ENCODE peak calls at places on chromosomes 13 and 19, in four cellular contexts. A is GM12878, N is HepG2, J is K562. X is an unnamed sample.

GRCh38 chr13:110287031-110287828 is 19.7 kb downstream of the COL4A1 start:
- DNase-seq in A (no peak), N (no peak), J (no peak), X (no peak)

GRCh38 chr13:44471686-44472085 is 98.1 kb downstream of the SERP2 start:
- DNase-seq in A (no peak), N (no peak), J (no peak), X (no peak)

GRCh38 chr19:13887529-13887928 is 10.6 kb downstream of the NANOS3 start:
- DNase-seq in A (no peak), N (no peak), J (no peak), X (no peak)

GRCh38 chr13:38409771-38410170 is 60.1 kb downstream of the UFM1 start:
- DNase-seq in A (no peak), N (no peak), J (no peak), X (no peak)

GRCh38 chr13:97951376-97951775 is 2.1 kb upstream of the IPO5 start:
- DNase-seq in A (no peak), N (no peak), J (no peak), X (no peak)

GRCh38 chr13:50284540-50284939 is 269.3 kb downstream of the KCNRG start:
- DNase-seq in A (no peak), N (no peak), J (no peak), X (no peak)

GRCh38 chr19:17555929-17556813 is 722 bp downstream of the COLGALT1 start:
- DNase-seq in A (no peak), N (no peak), J (peak), X (no peak)

GRCh38 chr19:55287361-55288079 is 3.7 kb downstream of the BRSK1 start:
- DNase-seq in A (no peak), N (no peak), J (no peak), X (no peak)

GRCh38 chr13:24036115-24036514 is 124.4 kb upstream of the SPATA13 start:
- DNase-seq in A (no peak), N (no peak), J (no peak), X (no peak)

GRCh38 chr19:21824679-21825078 is 11.3 kb downstream of the ZNF43 start:
- DNase-seq in A (no peak), N (no peak), J (no peak), X (no peak)

GRCh38 chr13:40665754-40666057 is 735 bp downstream of the FOXO1 start:
- DNase-seq in A (no peak), N (no peak), J (peak), X (no peak)

GRCh38 chr19:45092747-45093678 is at the start of gene PPP1R37:
- DNase-seq in A (peak), N (peak), J (peak), X (peak)
- TF ChIP-seq HDAC6 in A (no peak), N (no peak), J (no peak), X (no peak)

DNA sequence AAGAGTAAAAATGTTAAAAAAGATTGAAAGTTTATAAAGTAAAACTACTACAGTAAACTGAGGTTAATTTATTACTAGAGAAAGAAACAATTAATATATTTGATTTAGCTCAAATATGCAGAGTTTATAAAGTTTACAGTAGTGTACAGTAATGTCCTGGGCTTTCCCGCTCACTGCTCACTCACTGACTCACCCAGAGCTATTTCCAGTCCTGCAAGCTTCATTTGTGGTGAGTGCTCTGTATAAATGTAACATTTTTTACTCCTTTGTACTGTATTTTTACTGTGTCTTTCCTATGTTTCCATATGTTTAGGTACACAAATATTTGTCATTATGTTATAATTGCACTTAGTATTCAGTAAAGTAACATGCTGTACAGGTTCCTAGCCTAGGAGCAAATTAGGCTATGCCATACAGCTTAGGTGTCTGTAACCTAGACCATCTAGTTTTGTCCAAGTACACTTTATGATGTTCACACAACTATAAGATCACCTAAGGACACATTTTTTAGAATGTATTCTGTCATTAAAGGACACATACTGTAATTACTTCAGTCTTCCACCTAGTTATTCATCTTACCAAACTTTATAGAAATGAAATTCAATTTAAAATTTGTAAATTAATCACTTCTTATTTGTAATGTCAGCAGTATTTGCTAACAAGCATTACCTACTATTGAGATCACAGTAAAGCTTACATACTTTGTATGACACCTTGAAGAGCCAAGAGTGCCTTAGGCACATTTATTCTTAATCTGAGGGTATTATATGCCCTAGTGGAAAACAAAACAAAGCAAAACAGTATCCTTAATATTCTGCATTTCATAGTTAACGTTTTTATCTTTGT is 683.4 kb downstream of the PCDH9 start:
- DNase-seq in A (no peak), N (no peak), J (no peak), X (no peak)
- TF ChIP-seq HDAC6 in A (no peak), N (no peak), J (no peak), X (no peak)

GRCh38 chr13:66875264-66875663 is 354.9 kb downstream of the PCDH9 start:
- DNase-seq in A (no peak), N (no peak), J (no peak), X (no peak)
- TF ChIP-seq HDAC6 in A (no peak), N (no peak), J (no peak), X (no peak)

DNA sequence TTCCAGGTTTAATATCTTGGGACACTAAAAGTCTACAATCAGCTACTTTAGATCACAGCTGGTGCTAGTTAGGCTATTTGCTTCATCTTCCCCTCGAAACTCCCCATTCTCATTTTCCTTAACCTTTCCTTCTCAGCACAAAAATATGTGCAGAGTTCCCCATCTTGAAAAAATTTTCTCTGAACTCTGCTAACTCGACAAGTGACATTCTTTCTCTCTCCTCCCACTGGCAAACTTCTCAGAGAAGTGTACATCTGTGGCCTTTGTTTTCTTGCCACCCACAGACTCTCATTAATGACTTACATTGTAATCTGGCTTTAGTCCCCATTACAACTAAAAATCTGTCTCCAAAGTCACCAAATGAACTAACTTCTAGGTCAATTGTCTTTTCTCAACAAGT is 7.2 kb upstream of the KL start:
- DNase-seq in A (no peak), N (no peak), J (no peak), X (no peak)
- TF ChIP-seq HDAC6 in A (no peak), N (no peak), J (no peak), X (no peak)

GRCh38 chr13:111528513-111528912 is 208.1 kb downstream of the TEX29 start:
- DNase-seq in A (no peak), N (no peak), J (no peak), X (no peak)

GRCh38 chr13:111530137-111530536 is 209.7 kb downstream of the TEX29 start:
- DNase-seq in A (no peak), N (no peak), J (no peak), X (no peak)

GRCh38 chr13:111533900-111534645 is 213.6 kb downstream of the TEX29 start:
- DNase-seq in A (no peak), N (no peak), J (no peak), X (no peak)

GRCh38 chr13:111532111-111532510 is 211.7 kb downstream of the TEX29 start:
- DNase-seq in A (no peak), N (no peak), J (no peak), X (peak)

DNA sequence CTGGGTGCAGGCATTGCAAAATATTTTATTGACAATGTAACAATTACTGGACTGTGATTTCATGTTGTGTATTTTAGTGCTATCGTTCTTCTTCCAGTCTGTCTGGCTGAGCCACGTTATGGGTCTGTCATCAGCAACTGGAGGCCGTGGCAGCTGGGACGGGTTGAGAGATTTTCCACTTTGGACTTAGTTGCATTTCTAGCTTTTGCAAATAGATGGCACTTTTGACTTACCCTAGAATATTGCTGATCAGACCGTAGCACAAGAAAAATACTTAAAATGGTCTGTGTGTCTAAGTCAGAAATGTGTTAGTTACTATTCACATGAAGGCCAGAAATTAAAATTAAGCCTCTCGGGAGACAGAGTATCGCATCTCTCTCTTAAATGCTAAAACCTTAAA is 211.1 kb downstream of the TEX29 start:
- DNase-seq in A (no peak), N (no peak), J (no peak), X (no peak)
- TF ChIP-seq HDAC6 in A (no peak), N (no peak), J (no peak), X (no peak)

DNA sequence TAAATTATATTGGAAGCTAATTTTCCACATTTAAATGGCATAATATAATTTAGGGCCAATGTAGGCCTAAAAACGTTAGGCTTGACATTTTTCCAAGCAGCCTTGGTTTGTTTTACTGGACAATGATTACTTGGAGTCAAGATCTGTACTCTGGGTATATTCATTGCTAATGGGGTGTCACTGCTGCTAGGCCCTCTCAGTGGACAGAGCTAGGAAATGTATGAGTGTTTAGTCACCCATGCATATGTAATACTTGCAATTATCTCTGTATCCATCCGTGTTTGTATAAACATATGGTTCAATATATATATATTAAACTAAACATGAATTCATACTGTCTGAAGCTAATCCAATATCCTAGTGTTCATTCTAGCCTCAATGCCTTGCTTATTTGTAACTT is 598.1 kb downstream of the DCT start:
- DNase-seq in A (no peak), N (no peak), J (no peak), X (no peak)
- TF ChIP-seq HDAC6 in A (no peak), N (no peak), J (no peak), X (no peak)

GRCh38 chr13:72458701-72459100 is 268.7 kb downstream of the MZT1 start:
- DNase-seq in A (no peak), N (no peak), J (no peak), X (no peak)
- TF ChIP-seq HDAC6 in A (no peak), N (no peak), J (no peak), X (no peak)

GRCh38 chr13:113485545-113485944 is 5.0 kb downstream of the DCUN1D2 start:
- DNase-seq in A (no peak), N (no peak), J (no peak), X (no peak)

GRCh38 chr13:113486698-113487097 is 3.8 kb downstream of the DCUN1D2 start:
- DNase-seq in A (no peak), N (no peak), J (no peak), X (no peak)

GRCh38 chr13:113488283-113488682 is 2.2 kb downstream of the DCUN1D2 start:
- DNase-seq in A (no peak), N (no peak), J (no peak), X (no peak)

GRCh38 chr13:113479179-113479578 is 11.3 kb downstream of the DCUN1D2 start:
- DNase-seq in A (no peak), N (no peak), J (no peak), X (no peak)

DNA sequence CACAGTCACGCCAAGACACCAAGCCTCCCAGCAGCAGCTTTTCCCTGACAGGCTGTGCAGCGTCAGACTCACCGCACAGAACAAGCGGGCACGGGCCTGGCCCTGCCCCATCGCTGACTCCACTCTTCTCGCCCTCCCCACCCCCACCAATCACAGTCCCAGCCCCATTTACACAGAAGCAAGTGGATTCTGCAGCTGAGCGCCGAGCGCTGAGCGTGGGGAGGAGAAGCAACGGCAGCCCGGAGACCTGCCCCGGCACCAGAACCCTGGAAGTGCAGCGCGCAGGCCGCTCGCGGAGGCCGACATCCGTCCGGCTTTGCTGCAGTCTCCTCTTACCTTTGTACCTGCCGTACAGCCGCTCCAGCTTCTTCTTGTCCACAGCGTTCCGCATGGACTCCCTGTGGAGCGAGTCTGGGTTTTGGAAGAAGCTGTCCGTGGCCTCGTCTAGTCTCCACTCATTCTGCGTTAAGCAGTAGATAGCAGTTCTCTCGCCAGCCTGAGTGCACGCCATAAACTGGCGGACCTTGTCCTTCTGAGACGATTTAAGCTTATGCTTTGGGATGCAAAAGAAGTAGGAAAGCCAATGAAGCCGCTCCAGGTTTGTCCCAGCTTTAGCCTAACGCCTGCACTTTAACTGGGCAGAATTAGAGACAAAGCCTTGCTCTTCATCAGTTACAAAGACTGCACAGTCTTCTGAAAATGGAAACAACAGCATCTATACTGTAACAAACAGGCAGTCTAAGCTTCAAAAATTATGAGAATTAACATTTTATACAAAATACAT is 6.8 kb downstream of the DCUN1D2 start:
- DNase-seq in A (no peak), N (no peak), J (no peak), X (no peak)
- TF ChIP-seq HDAC6 in A (no peak), N (no peak), J (no peak), X (no peak)

X was measured in H1.